ENCODE peak calls at places on chromosome 17, in seven cellular contexts. I is cardiac muscle cell; P is hepatic stellate cell; Q is AG09319; V is activated CD4-positive, CD25-positive, alpha-beta regulatory T cell; L is NCI-H510A treated with DMSO at 0.1 percent for 48 hours; M is stimulated activated CD8-positive, alpha-beta memory T cell treated with anti-CD3 and anti-CD28 coated beads, Interleukin-2, amount 100 ng/mL, for 1 hour. A is an unnamed sample.

GRCh38 chr17:492015-492399 is 139.4 kb upstream of the RPH3AL start:
- DNase-seq in I (no peak), P (no peak), Q (no peak), V (no peak), L (no peak), M (no peak), A (no peak)

GRCh38 chr17:31803494-31804213 is 55.4 kb downstream of the COPRS start:
- DNase-seq in I (no peak), P (no peak), Q (no peak), V (no peak), L (peak), M (no peak), A (no peak)

GRCh38 chr17:47257651-47258339 is 4.2 kb downstream of the ITGB3 start:
- DNase-seq in I (peak), P (peak), Q (no peak), V (no peak), L (no peak), M (no peak), A (peak)

GRCh38 chr17:52154466-52154865 is 4.0 kb downstream of the CA10 start:
- DNase-seq in I (no peak), P (no peak), Q (no peak), V (no peak), L (no peak), M (no peak), A (no peak)

GRCh38 chr17:7147772-7148171 is 31.4 kb downstream of the ASGR1 start:
- DNase-seq in I (no peak), P (no peak), Q (no peak), V (no peak), L (no peak), M (no peak), A (no peak)

GRCh38 chr17:19017401-19017800 is 12.8 kb upstream of the FAM83G start:
- DNase-seq in I (no peak), P (no peak), Q (no peak), V (no peak), L (no peak), M (no peak), A (no peak)

GRCh38 chr17:82019905-82020873 is 2.5 kb downstream of the CENPX start:
- DNase-seq in I (peak), P (peak), Q (no peak), V (peak), L (peak), M (peak), A (peak)

GRCh38 chr17:42414782-42415409 is 8.2 kb downstream of the CAVIN1 start:
- DNase-seq in I (no peak), P (no peak), Q (no peak), V (peak), L (no peak), M (no peak), A (no peak)

GRCh38 chr17:77736207-77736600 is 222.3 kb upstream of the TNRC6C start:
- DNase-seq in I (no peak), P (no peak), Q (no peak), V (no peak), L (peak), M (no peak), A (no peak)

GRCh38 chr17:14688134-14688533 is 387.3 kb downstream of the HS3ST3B1 start:
- DNase-seq in I (no peak), P (no peak), Q (no peak), V (no peak), L (no peak), M (no peak), A (peak)

GRCh38 chr17:16888413-16889087 is 83.4 kb downstream of the TNFRSF13B start:
- DNase-seq in I (no peak), P (no peak), Q (no peak), V (no peak), L (no peak), M (no peak), A (no peak)

GRCh38 chr17:68176770-68177169 is 71.1 kb upstream of the AMZ2 start:
- DNase-seq in I (no peak), P (no peak), Q (no peak), V (no peak), L (no peak), M (no peak), A (no peak)

GRCh38 chr17:27354051-27354490 is 60.2 kb downstream of the WSB1 start:
- DNase-seq in I (no peak), P (no peak), Q (no peak), V (no peak), L (no peak), M (no peak), A (no peak)

GRCh38 chr17:39084558-39084957 is 66.9 kb downstream of the PLXDC1 start:
- DNase-seq in I (no peak), P (no peak), Q (no peak), V (no peak), L (no peak), M (no peak), A (no peak)

GRCh38 chr17:44601574-44602372 is 44.5 kb downstream of the FZD2 start:
- DNase-seq in I (no peak), P (no peak), Q (no peak), V (no peak), L (no peak), M (no peak), A (no peak)

A was measured in SK-MEL-5.